ENCODE peak calls at places on chromosomes 5 and 9, in ten cellular contexts. O is mesendoderm, Y is HepG2, S is neural progenitor cell, B is NT2/D1, W is keratinocyte, D is H9, C is GM23248, T is IMR-90, K is fibroblast of lung. L is an unnamed sample.

GRCh38 chr9:113631093-113631765 is 167.7 kb downstream of the RGS3 start:
- DNase-seq in O (no peak), Y (no peak), S (no peak), B (no peak), W (no peak), D (peak), C (peak), T (no peak), K (no peak), L (no peak)

GRCh38 chr9:77457916-77458592 is 190.1 kb downstream of the GNA14 start:
- DNase-seq in O (peak), Y (peak), S (peak), B (peak), W (peak), D (peak), C (peak), T (peak), K (peak), L (peak)

GRCh38 chr5:152170350-152170749 is 234.7 kb downstream of the NMUR2 start:
- DNase-seq in O (no peak), Y (no peak), S (peak), B (no peak), W (no peak), D (no peak), C (no peak), T (no peak), K (no peak), L (no peak)

GRCh38 chr5:94021246-94021645 is 279.8 kb upstream of the POU5F2 start:
- DNase-seq in O (no peak), Y (peak), S (no peak), B (no peak), W (no peak), D (no peak), C (peak), T (peak), K (peak), L (peak)

GRCh38 chr9:89915187-89915586 is 310.4 kb downstream of the GADD45G start:
- DNase-seq in O (no peak), Y (no peak), S (no peak), B (no peak), W (no peak), D (no peak), C (no peak), T (no peak), K (no peak), L (no peak)

GRCh38 chr5:92850886-92851285 is 730.1 kb downstream of the NR2F1-AS1 start:
- DNase-seq in O (no peak), Y (no peak), S (no peak), B (no peak), W (no peak), D (no peak), C (no peak), T (peak), K (peak), L (no peak)

GRCh38 chr9:14868418-14868771 is 41.8 kb downstream of the FREM1 start:
- DNase-seq in O (no peak), Y (no peak), S (no peak), B (no peak), W (no peak), D (no peak), C (no peak), T (no peak), K (no peak), L (no peak)

GRCh38 chr5:41156739-41157138 is 56.6 kb downstream of the C6 start:
- DNase-seq in O (no peak), Y (no peak), S (no peak), B (no peak), W (no peak), D (no peak), C (peak), T (peak), K (peak), L (no peak)

GRCh38 chr5:178113141-178113787 is at the start of gene N4BP3:
- DNase-seq in O (peak), Y (no peak), S (peak), B (peak), W (no peak), D (peak), C (peak), T (peak), K (peak), L (peak)

GRCh38 chr9:115694991-115695390 is 458.6 kb upstream of the PAPPA start:
- DNase-seq in O (no peak), Y (no peak), S (no peak), B (no peak), W (no peak), D (no peak), C (peak), T (peak), K (no peak), L (no peak)

GRCh38 chr5:41980870-41981269 is 55.8 kb downstream of the FBXO4 start:
- DNase-seq in O (no peak), Y (no peak), S (no peak), B (no peak), W (no peak), D (no peak), C (no peak), T (no peak), K (no peak), L (no peak)

GRCh38 chr5:92505925-92506324 is 1075.1 kb downstream of the NR2F1-AS1 start:
- DNase-seq in O (no peak), Y (no peak), S (no peak), B (no peak), W (no peak), D (no peak), C (peak), T (peak), K (peak), L (no peak)

GRCh38 chr9:77731008-77731698 is 83.0 kb upstream of the GNA14 start:
- DNase-seq in O (no peak), Y (no peak), S (no peak), B (no peak), W (no peak), D (no peak), C (no peak), T (no peak), K (no peak), L (no peak)

GRCh38 chr5:96734871-96735325 is 72.7 kb downstream of the CAST start:
- DNase-seq in O (no peak), Y (no peak), S (no peak), B (no peak), W (peak), D (no peak), C (peak), T (peak), K (no peak), L (no peak)

GRCh38 chr5:95900383-95900958 is 61.2 kb downstream of the ELL2 start:
- DNase-seq in O (no peak), Y (no peak), S (no peak), B (no peak), W (no peak), D (no peak), C (peak), T (peak), K (peak), L (no peak)

GRCh38 chr5:75324791-75325190 is 12.2 kb upstream of the HMGCR start:
- DNase-seq in O (no peak), Y (no peak), S (no peak), B (no peak), W (no peak), D (no peak), C (no peak), T (no peak), K (no peak), L (no peak)

GRCh38 chr5:10665799-10666198 is 95.2 kb downstream of the DAP start:
- DNase-seq in O (no peak), Y (no peak), S (no peak), B (no peak), W (no peak), D (no peak), C (no peak), T (no peak), K (no peak), L (no peak)

GRCh38 chr5:109409061-109409843 is 522 bp downstream of the PJA2 start:
- DNase-seq in O (peak), Y (peak), S (peak), B (peak), W (no peak), D (peak), C (peak), T (peak), K (peak), L (peak)

GRCh38 chr5:91591076-91591475 is 208.0 kb upstream of the ARRDC3 start:
- DNase-seq in O (peak), Y (no peak), S (peak), B (peak), W (no peak), D (no peak), C (no peak), T (no peak), K (no peak), L (no peak)

GRCh38 chr5:154493274-154493673 is 15.2 kb upstream of the HAND1 start:
- DNase-seq in O (no peak), Y (no peak), S (peak), B (no peak), W (no peak), D (peak), C (no peak), T (no peak), K (no peak), L (no peak)

GRCh38 chr5:10563940-10564837 is at the start of gene ANKRD33B:
- DNase-seq in O (peak), Y (peak), S (peak), B (no peak), W (no peak), D (peak), C (peak), T (peak), K (peak), L (peak)

DNA sequence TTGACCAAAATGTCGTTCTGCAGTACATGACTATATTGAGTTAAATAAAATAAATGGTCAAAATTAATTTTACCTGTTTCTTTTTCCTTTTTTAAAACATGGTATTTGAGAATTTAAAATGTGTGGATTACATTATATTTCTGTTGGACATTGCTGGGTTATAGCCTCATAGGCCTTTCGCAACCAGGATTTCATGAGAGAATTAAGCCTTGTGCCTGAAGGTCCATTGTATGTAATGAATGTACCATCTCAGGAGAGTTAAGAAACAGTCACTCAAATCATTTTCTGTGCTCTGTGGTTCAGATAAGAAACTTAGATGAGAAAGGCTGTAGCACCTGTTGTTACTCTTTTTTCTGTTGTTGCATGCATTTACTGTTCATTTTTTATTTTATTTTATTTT is 103.5 kb downstream of the ANGPTL2 start:
- DNase-seq in O (no peak), Y (no peak), S (no peak), B (no peak), W (no peak), D (no peak), C (peak), T (peak), K (peak), L (no peak)
- H3K9ac ChIP-seq in O (no peak), Y (no peak), S (no peak), B (no peak), W (no peak), D (no peak), C (no peak), T (no peak), K (no peak), L (no peak)

DNA sequence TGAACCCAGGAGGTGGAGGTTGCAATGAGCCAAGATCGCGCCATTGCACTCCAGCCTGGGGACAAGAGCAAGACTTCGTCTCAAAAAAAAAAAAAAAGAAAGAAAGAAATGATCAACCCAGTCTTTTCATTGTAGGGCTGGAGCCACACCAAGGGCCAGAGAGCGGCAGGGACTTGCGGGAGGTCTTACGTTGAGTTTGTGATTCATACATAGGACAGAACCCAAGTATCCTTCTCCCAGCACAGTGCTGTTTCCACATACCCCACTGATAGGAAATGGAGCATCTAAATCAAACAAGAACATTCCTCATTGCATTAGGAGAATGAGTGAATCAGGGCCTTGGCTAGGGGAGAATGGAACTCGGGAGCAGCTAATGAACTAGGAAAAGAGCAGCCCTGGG is 3.5 kb upstream of the TNIP1 start:
- DNase-seq in O (no peak), Y (no peak), S (no peak), B (no peak), W (no peak), D (no peak), C (no peak), T (peak), K (no peak), L (no peak)
- H3K9ac ChIP-seq in O (no peak), Y (no peak), S (no peak), B (no peak), W (no peak), D (no peak), C (no peak), T (no peak), K (no peak), L (no peak)

GRCh38 chr9:123536455-123536868 is 180.5 kb downstream of the CRB2 start:
- DNase-seq in O (no peak), Y (no peak), S (no peak), B (no peak), W (no peak), D (no peak), C (no peak), T (no peak), K (no peak), L (no peak)
- H3K9ac ChIP-seq in O (no peak), Y (no peak), S (no peak), B (no peak), W (no peak), D (no peak), C (no peak), T (no peak), K (no peak), L (no peak)

GRCh38 chr9:120874861-120875565 is 2.0 kb downstream of the PHF19 start:
- DNase-seq in O (no peak), Y (no peak), S (no peak), B (no peak), W (no peak), D (no peak), C (no peak), T (no peak), K (no peak), L (peak)
- H3K9ac ChIP-seq in O (no peak), Y (peak), S (no peak), B (no peak), W (no peak), D (no peak), C (peak), T (peak), K (no peak), L (peak)